ENCODE peak calls at places on chromosomes 3 and 15, in seven cellular contexts. D, S, J, I, H, U and M are unnamed samples.

GRCh38 chr15:66603301-66604179 is 37.7 kb upstream of the LCTL start:
- DNase-seq in D (peak), S (peak), J (no peak), I (peak), H (no peak), U (no peak), M (peak)

GRCh38 chr3:188185717-188186236 is 31.8 kb downstream of the LPP start:
- DNase-seq in D (no peak), S (no peak), J (no peak), I (peak), H (no peak), U (no peak), M (peak)

GRCh38 chr3:191762323-191762960 is 301.5 kb downstream of the PYDC2 start:
- DNase-seq in D (no peak), S (no peak), J (peak), I (no peak), H (no peak), U (no peak), M (no peak)

GRCh38 chr15:71120428-71120944 is 5.2 kb downstream of the THSD4 start:
- DNase-seq in D (no peak), S (no peak), J (no peak), I (no peak), H (no peak), U (no peak), M (no peak)

GRCh38 chr3:107825556-107825955 is 265.3 kb downstream of the CD47 start:
- DNase-seq in D (peak), S (no peak), J (no peak), I (no peak), H (no peak), U (no peak), M (no peak)

GRCh38 chr15:47711654-47712053 is 5.7 kb upstream of the SEMA6D start:
- DNase-seq in D (no peak), S (no peak), J (no peak), I (no peak), H (no peak), U (no peak), M (no peak)

GRCh38 chr3:182235504-182235903 is 523.8 kb downstream of the SOX2 start:
- DNase-seq in D (no peak), S (no peak), J (no peak), I (no peak), H (no peak), U (no peak), M (no peak)

GRCh38 chr3:174720717-174721116 is 138.4 kb upstream of the NAALADL2 start:
- DNase-seq in D (no peak), S (no peak), J (no peak), I (no peak), H (no peak), U (no peak), M (no peak)

GRCh38 chr3:72892081-72892763 is 4.4 kb downstream of the GXYLT2 start:
- DNase-seq in D (no peak), S (no peak), J (no peak), I (no peak), H (no peak), U (no peak), M (no peak)

GRCh38 chr3:67016522-67017080 is 18.5 kb downstream of the KBTBD8 start:
- DNase-seq in D (no peak), S (no peak), J (no peak), I (no peak), H (no peak), U (no peak), M (no peak)

GRCh38 chr3:48609088-48610005 is at the start of gene UQCRC1:
- DNase-seq in D (peak), S (peak), J (peak), I (peak), H (peak), U (peak), M (peak)

GRCh38 chr3:31105438-31106077 is 211.1 kb upstream of the GADL1 start:
- DNase-seq in D (no peak), S (no peak), J (peak), I (no peak), H (no peak), U (no peak), M (no peak)